ENCODE peak calls at places on chromosomes 12 and 14, in five cellular contexts. P, A, M, O and D are unnamed samples. For H3K4me1, the result is how much of the 10 kb centered on the place peaks cover.

GRCh38 chr14:91127924-91128323 is 14.1 kb downstream of the DGLUCY start:
- DNase-seq in O (no peak), P (no peak), M (no peak), A (no peak), D (no peak)

GRCh38 chr14:105151131-105151837 is 17.3 kb downstream of the JAG2 start:
- DNase-seq in P (no peak), O (no peak), M (no peak), A (peak), D (peak)

GRCh38 chr12:58841058-58841798 is 79.1 kb downstream of the LRIG3 start:
- DNase-seq in A (no peak), O (no peak), P (peak), M (no peak), D (no peak)

GRCh38 chr12:12079291-12079690 is 8.6 kb downstream of the BCL2L14 start:
- DNase-seq in M (no peak), A (no peak), P (no peak), O (no peak), D (no peak)

GRCh38 chr14:69673099-69673498 is 61.7 kb downstream of the SUSD6 start:
- DNase-seq in M (no peak), A (no peak), P (no peak), O (no peak), D (no peak)

GRCh38 chr12:5627053-5627630 is 195.2 kb downstream of the NTF3 start:
- DNase-seq in O (no peak), A (no peak), P (no peak), M (no peak), D (no peak)

GRCh38 chr14:78921856-78922255 is 751.7 kb downstream of the NRXN3 start:
- DNase-seq in O (no peak), M (peak), A (no peak), P (no peak), D (no peak)

GRCh38 chr12:116398193-116398592 is 120.7 kb upstream of the MED13L start:
- DNase-seq in A (no peak), M (no peak), O (no peak), P (no peak), D (no peak)

GRCh38 chr12:95943231-95943842 is at the start of gene AMDHD1:
- DNase-seq in P (peak), M (peak), A (peak), O (no peak), D (peak)

GRCh38 chr14:104817930-104818713 is 17.2 kb downstream of the ZBTB42 start:
- DNase-seq in A (no peak), P (no peak), M (no peak), O (no peak), D (no peak)

GRCh38 chr12:93857917-93858513 is 180.8 kb downstream of the CRADD start:
- DNase-seq in O (no peak), P (peak), A (no peak), M (no peak), D (no peak)

GRCh38 chr14:103816991-103817390 is 30.4 kb downstream of the PPP1R13B start:
- DNase-seq in A (no peak), O (no peak), M (no peak), P (peak), D (no peak)

GRCh38 chr12:123200414-123200813 is 32.5 kb downstream of the MPHOSPH9 start:
- DNase-seq in M (no peak), P (no peak), A (no peak), O (no peak), D (no peak)

GRCh38 chr12:26691234-26691970 is 141.6 kb downstream of the ITPR2 start:
- DNase-seq in P (peak), A (no peak), O (peak), M (peak), D (no peak)

GRCh38 chr12:44031472-44032185 is 195.7 kb downstream of the TMEM117 start:
- DNase-seq in P (no peak), O (no peak), A (no peak), M (no peak), D (no peak)

GRCh38 chr12:53431187-53431586 is 7.5 kb downstream of the AMHR2 start:
- DNase-seq in M (no peak), O (no peak), A (no peak), P (no peak), D (no peak)

GRCh38 chr12:31518680-31519227 is 72.2 kb downstream of the DENND5B start:
- DNase-seq in M (peak), A (no peak), P (peak), O (no peak), D (no peak)

GRCh38 chr14:93430319-93430801 is 379 bp upstream of the UNC79 start:
- DNase-seq in O (peak), P (peak), M (no peak), A (no peak), D (no peak)

GRCh38 chr12:94152292-94153083 is 4.1 kb downstream of the PLXNC1 start:
- DNase-seq in P (no peak), A (no peak), O (no peak), M (no peak), D (no peak)

GRCh38 chr12:5912437-5913334 is 32.4 kb downstream of the ANO2 start:
- DNase-seq in M (no peak), P (peak), A (no peak), O (peak), D (no peak)

GRCh38 chr14:104390941-104391901 is 188.3 kb upstream of the C14orf180 start:
- DNase-seq in O (no peak), A (no peak), M (no peak), P (no peak), D (no peak)

GRCh38 chr14:101442451-101442850 is 118.8 kb upstream of the DIO3 start:
- DNase-seq in P (no peak), M (no peak), O (no peak), A (no peak), D (no peak)

GRCh38 chr12:123621101-123621500 is 12.4 kb downstream of the EIF2B1 start:
- DNase-seq in O (no peak), A (no peak), P (no peak), M (no peak), D (no peak)

GRCh38 chr12:65742481-65742971 is 81.8 kb upstream of the HMGA2 start:
- DNase-seq in A (no peak), P (no peak), M (peak), O (no peak), D (peak)

GRCh38 chr12:51896236-51896635 is 8.3 kb downstream of the ANKRD33 start:
- DNase-seq in A (no peak), P (no peak), O (no peak), M (peak), D (no peak)

GRCh38 chr12:54383041-54383609 is 1.4 kb downstream of the ZNF385A start:
- DNase-seq in O (no peak), P (no peak), A (peak), M (peak), D (no peak)

GRCh38 chr12:109982211-109982610 is 14.0 kb downstream of the GIT2 start:
- DNase-seq in M (no peak), P (no peak), A (no peak), O (no peak), D (no peak)

GRCh38 chr14:92033912-92034687 is 5.8 kb downstream of the TRIP11 start:
- DNase-seq in A (no peak), M (no peak), O (no peak), P (no peak), D (no peak)

GRCh38 chr12:121145221-121145620 is 12.5 kb downstream of the P2RX7 start:
- DNase-seq in M (peak), O (no peak), P (no peak), A (no peak), D (no peak)

GRCh38 chr12:30753761-30754382 is 879 bp downstream of the CAPRIN2 start:
- DNase-seq in P (no peak), O (no peak), A (no peak), M (peak), D (no peak)

GRCh38 chr14:59500732-59501131 is 16.4 kb downstream of the JKAMP start:
- DNase-seq in M (no peak), A (no peak), P (no peak), O (no peak), D (no peak)

GRCh38 chr12:31362759-31363415 is 36.9 kb upstream of the SINHCAF start:
- DNase-seq in M (no peak), O (no peak), P (peak), A (no peak), D (no peak)

GRCh38 chr12:43241971-43242370 is 310.0 kb downstream of the ADAMTS20 start:
- DNase-seq in M (peak), A (no peak), P (no peak), O (no peak), D (no peak)

GRCh38 chr12:60266381-60266852 is 670.6 kb downstream of the SLC16A7 start:
- DNase-seq in M (peak), A (no peak), O (no peak), P (no peak), D (no peak)

GRCh38 chr12:82817368-82817767 is 130.7 kb downstream of the TMTC2 start:
- DNase-seq in P (no peak), O (no peak), M (peak), A (no peak), D (no peak)

GRCh38 chr12:118332511-118332910 is 40.2 kb downstream of the TAOK3 start:
- DNase-seq in A (no peak), M (no peak), O (no peak), P (no peak), D (no peak)

GRCh38 chr14:74585406-74586335 is 26.4 kb downstream of the LTBP2 start:
- DNase-seq in P (no peak), A (peak), M (no peak), O (no peak), D (no peak)

GRCh38 chr12:99911967-99912366 is 72.8 kb downstream of the ANKS1B start:
- DNase-seq in M (no peak), P (no peak), O (no peak), A (no peak), D (no peak)

GRCh38 chr14:91257328-91258020 is 13.0 kb upstream of the GPR68 start:
- DNase-seq in O (no peak), P (peak), A (peak), M (no peak), D (no peak)

GRCh38 chr12:79524507-79525148 is 166.1 kb downstream of the PAWR start:
- DNase-seq in M (peak), A (no peak), P (no peak), O (no peak), D (no peak)

GRCh38 chr12:14273911-14274306 is 91.6 kb upstream of the ATF7IP start:
- DNase-seq in P (no peak), A (no peak), M (no peak), O (no peak), D (no peak)
- H3K4me1 ChIP-seq in P (under half), A (under half), M (under half), O (under half), D (under half)

DNA sequence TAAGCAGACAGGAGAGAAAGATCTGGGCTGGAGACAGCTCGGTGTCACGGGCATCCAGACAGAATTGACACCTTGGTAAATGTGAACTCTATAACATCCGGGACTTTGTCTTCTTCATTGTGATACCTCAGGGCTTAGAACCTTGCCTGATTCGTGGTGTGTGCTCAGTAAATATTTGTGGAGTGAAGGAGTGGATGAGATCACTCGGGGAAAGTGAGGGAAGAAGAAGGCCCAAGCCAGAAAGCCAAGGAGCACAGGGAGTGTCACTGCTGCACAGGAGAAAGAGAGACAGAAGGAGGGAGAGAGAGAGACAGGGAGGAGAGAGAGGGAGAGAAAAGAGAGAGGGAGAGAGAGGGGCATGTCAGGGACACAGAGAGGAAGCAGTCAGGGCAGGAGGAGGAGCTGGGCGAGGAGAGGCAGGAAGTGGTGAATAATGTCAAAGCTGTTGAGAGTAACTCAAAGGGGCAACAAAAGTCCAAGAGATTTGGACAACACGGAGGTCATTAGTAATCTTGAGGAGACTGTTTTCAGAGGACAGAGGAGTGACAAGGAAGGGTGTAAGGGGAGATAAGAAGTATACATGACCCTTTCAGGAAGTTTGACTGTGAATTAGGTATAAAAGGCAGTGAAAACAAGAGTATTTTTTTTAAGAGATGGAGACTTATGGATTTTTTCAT is 141.6 kb upstream of the MAX start:
- DNase-seq in P (no peak), M (peak), A (no peak), O (no peak), D (no peak)
- H3K4me3 ChIP-seq in P (no peak), M (no peak), A (no peak), O (no peak), D (no peak)

GRCh38 chr12:39490500-39491276 is 47.8 kb upstream of the KIF21A start:
- DNase-seq in O (no peak), A (no peak), M (no peak), P (no peak), D (no peak)
- H3K27ac ChIP-seq in O (no peak), A (no peak), M (no peak), P (no peak), D (no peak)

GRCh38 chr14:67263499-67264149 is 22.4 kb downstream of the PALS1 start:
- DNase-seq in O (no peak), P (no peak), A (no peak), M (peak), D (no peak)
- H3K4me1 ChIP-seq in O (under half), P (under half), A (under half), M (under half), D (under half)

GRCh38 chr12:114480309-114481199 is 74.6 kb upstream of the TBX5 start:
- DNase-seq in P (no peak), M (no peak), O (no peak), A (no peak), D (no peak)
- H3K4me3 ChIP-seq in P (peak), M (no peak), O (peak), A (no peak), D (no peak)

GRCh38 chr12:108690191-108690518 is 41.2 kb downstream of the CORO1C start:
- DNase-seq in P (no peak), O (no peak), M (no peak), A (no peak), D (no peak)
- H3K27ac ChIP-seq in P (peak), O (no peak), M (peak), A (peak), D (peak)

GRCh38 chr14:60510254-60510975 is 1.5 kb downstream of the SIX6 start:
- DNase-seq in O (no peak), A (no peak), P (no peak), M (no peak), D (no peak)
- H3K4me1 ChIP-seq in O (under half), A (under half), P (under half), M (under half), D (under half)